ENCODE peak calls at places on chromosomes 16 and 17, in eight cellular contexts. P, K, L, Q, N, H, D and W are unnamed samples.

GRCh38 chr17:77839324-77840155 is 119.0 kb upstream of the TNRC6C start:
- DNase-seq in P (no peak), K (no peak), L (no peak), Q (no peak), N (no peak), H (no peak), D (no peak), W (no peak)

GRCh38 chr17:73315481-73315880 is 3.7 kb upstream of the CDC42EP4 start:
- DNase-seq in P (no peak), K (no peak), L (no peak), Q (no peak), N (no peak), H (no peak), D (no peak), W (no peak)

GRCh38 chr17:13922885-13923284 is 146.4 kb upstream of the COX10 start:
- DNase-seq in P (no peak), K (no peak), L (no peak), Q (no peak), N (no peak), H (no peak), D (no peak), W (no peak)

GRCh38 chr16:58442547-58442946 is 50.3 kb downstream of the GINS3 start:
- DNase-seq in P (no peak), K (no peak), L (no peak), Q (no peak), N (no peak), H (no peak), D (no peak), W (no peak)

GRCh38 chr16:83806036-83806435 is 1.7 kb upstream of the HSBP1 start:
- DNase-seq in P (no peak), K (no peak), L (no peak), Q (no peak), N (no peak), H (no peak), D (no peak), W (peak)

GRCh38 chr17:16953841-16954240 is 18.1 kb downstream of the TNFRSF13B start:
- DNase-seq in P (no peak), K (no peak), L (no peak), Q (no peak), N (no peak), H (no peak), D (no peak), W (no peak)

GRCh38 chr16:87742781-87743490 is 22.9 kb downstream of the KLHDC4 start:
- DNase-seq in P (no peak), K (no peak), L (no peak), Q (no peak), N (no peak), H (no peak), D (no peak), W (no peak)

GRCh38 chr17:29918922-29919856 is 10.8 kb downstream of the SSH2 start:
- DNase-seq in P (peak), K (no peak), L (no peak), Q (no peak), N (no peak), H (peak), D (no peak), W (no peak)

GRCh38 chr16:78462261-78463208 is 363.1 kb downstream of the WWOX start:
- DNase-seq in P (no peak), K (no peak), L (no peak), Q (no peak), N (no peak), H (no peak), D (no peak), W (no peak)

GRCh38 chr16:681746-682427 is 1.7 kb downstream of the STUB1 start:
- DNase-seq in P (peak), K (no peak), L (peak), Q (no peak), N (no peak), H (peak), D (no peak), W (no peak)

GRCh38 chr17:45861185-45861584 is 16.5 kb downstream of the SPPL2C start:
- DNase-seq in P (no peak), K (no peak), L (no peak), Q (no peak), N (no peak), H (no peak), D (no peak), W (no peak)

GRCh38 chr17:69061901-69062556 is 1.3 kb upstream of the ABCA9 start:
- DNase-seq in P (no peak), K (no peak), L (no peak), Q (no peak), N (no peak), H (no peak), D (no peak), W (no peak)

GRCh38 chr17:36667922-36668321 is 66.5 kb downstream of the MRM1 start:
- DNase-seq in P (no peak), K (no peak), L (no peak), Q (no peak), N (no peak), H (peak), D (no peak), W (no peak)

GRCh38 chr17:10745231-10745630 is 15.4 kb upstream of the TMEM220 start:
- DNase-seq in P (no peak), K (no peak), L (peak), Q (no peak), N (no peak), H (no peak), D (no peak), W (no peak)

GRCh38 chr17:2797226-2797625 is 988 bp downstream of the RAP1GAP2 start:
- DNase-seq in P (no peak), K (no peak), L (no peak), Q (no peak), N (no peak), H (no peak), D (no peak), W (no peak)

GRCh38 chr16:83533193-83533592 is 274.6 kb upstream of the HSBP1 start:
- DNase-seq in P (peak), K (peak), L (no peak), Q (no peak), N (no peak), H (peak), D (no peak), W (no peak)

GRCh38 chr17:633641-634091 is 81.0 kb downstream of the VPS53 start:
- DNase-seq in P (no peak), K (no peak), L (peak), Q (no peak), N (no peak), H (no peak), D (no peak), W (no peak)

GRCh38 chr17:41367426-41368075 is 2.1 kb downstream of the KRT33B start:
- DNase-seq in P (peak), K (peak), L (peak), Q (no peak), N (no peak), H (peak), D (no peak), W (no peak)

GRCh38 chr16:80718480-80719220 is 85.7 kb downstream of the CDYL2 start:
- DNase-seq in P (no peak), K (peak), L (peak), Q (no peak), N (no peak), H (no peak), D (no peak), W (no peak)

GRCh38 chr17:39812466-39812865 is 51.6 kb downstream of the IKZF3 start:
- DNase-seq in P (no peak), K (no peak), L (no peak), Q (no peak), N (no peak), H (no peak), D (no peak), W (no peak)

GRCh38 chr17:68461122-68461539 is 3.8 kb upstream of the WIPI1 start:
- DNase-seq in P (no peak), K (no peak), L (no peak), Q (no peak), N (no peak), H (no peak), D (no peak), W (no peak)

GRCh38 chr16:15422222-15422621 is 12.2 kb upstream of the BMERB1 start:
- DNase-seq in P (no peak), K (no peak), L (no peak), Q (no peak), N (no peak), H (no peak), D (no peak), W (no peak)

GRCh38 chr16:92431-93339 is 14.7 kb downstream of the MPG start:
- DNase-seq in P (no peak), K (no peak), L (no peak), Q (no peak), N (no peak), H (no peak), D (no peak), W (no peak)

GRCh38 chr17:48641541-48642058 is 15.4 kb upstream of the HOXB9 start:
- DNase-seq in P (no peak), K (no peak), L (no peak), Q (no peak), N (no peak), H (no peak), D (no peak), W (no peak)

GRCh38 chr17:74340470-74341023 is 14.5 kb downstream of the KIF19 start:
- DNase-seq in P (no peak), K (no peak), L (no peak), Q (no peak), N (no peak), H (no peak), D (peak), W (no peak)

GRCh38 chr16:66714659-66715307 is 18.2 kb upstream of the CMTM4 start:
- DNase-seq in P (peak), K (no peak), L (no peak), Q (no peak), N (no peak), H (peak), D (no peak), W (no peak)

GRCh38 chr16:48611329-48612137 is 1.6 kb upstream of the N4BP1 start:
- DNase-seq in P (no peak), K (no peak), L (no peak), Q (peak), N (peak), H (no peak), D (no peak), W (no peak)

GRCh38 chr16:29775742-29776408 is 2.2 kb upstream of the ZG16 start:
- DNase-seq in P (peak), K (peak), L (peak), Q (no peak), N (no peak), H (peak), D (no peak), W (no peak)

GRCh38 chr17:41583137-41584127 is 3.3 kb downstream of the KRT14 start:
- DNase-seq in P (no peak), K (no peak), L (no peak), Q (no peak), N (no peak), H (no peak), D (no peak), W (no peak)

GRCh38 chr17:68305132-68305531 is 13.8 kb downstream of the ARSG start:
- DNase-seq in P (peak), K (no peak), L (no peak), Q (no peak), N (no peak), H (no peak), D (no peak), W (no peak)

GRCh38 chr17:82101767-82102679 is 4.0 kb upstream of the FASN start:
- DNase-seq in P (no peak), K (no peak), L (no peak), Q (no peak), N (no peak), H (no peak), D (no peak), W (no peak)

GRCh38 chr16:17228048-17228707 is 242.6 kb downstream of the XYLT1 start:
- DNase-seq in P (no peak), K (no peak), L (no peak), Q (no peak), N (no peak), H (no peak), D (no peak), W (no peak)

GRCh38 chr17:2060681-2061440 is 6.0 kb downstream of the HIC1 start:
- DNase-seq in P (no peak), K (no peak), L (peak), Q (no peak), N (no peak), H (no peak), D (no peak), W (no peak)

GRCh38 chr17:69551212-69552010 is 136.9 kb downstream of the MAP2K6 start:
- DNase-seq in P (peak), K (no peak), L (peak), Q (no peak), N (no peak), H (no peak), D (no peak), W (no peak)

GRCh38 chr16:54511181-54511731 is 224.7 kb upstream of the IRX3 start:
- DNase-seq in P (no peak), K (no peak), L (peak), Q (no peak), N (no peak), H (peak), D (no peak), W (no peak)

GRCh38 chr17:74603746-74604145 is 11.7 kb upstream of the CD300LD start:
- DNase-seq in P (no peak), K (no peak), L (no peak), Q (no peak), N (no peak), H (no peak), D (no peak), W (no peak)

GRCh38 chr17:6178959-6179358 is 108.8 kb downstream of the WSCD1 start:
- DNase-seq in P (no peak), K (no peak), L (peak), Q (no peak), N (no peak), H (no peak), D (no peak), W (no peak)

GRCh38 chr17:47203984-47204721 is 5.0 kb upstream of the MYL4 start:
- DNase-seq in P (peak), K (no peak), L (peak), Q (peak), N (no peak), H (peak), D (no peak), W (no peak)

GRCh38 chr17:44610871-44611270 is 45.4 kb upstream of the MEIOC start:
- DNase-seq in P (no peak), K (no peak), L (peak), Q (no peak), N (no peak), H (peak), D (no peak), W (no peak)

GRCh38 chr16:68313116-68313515 is 2.3 kb downstream of the PRMT7 start:
- DNase-seq in P (no peak), K (no peak), L (no peak), Q (no peak), N (no peak), H (no peak), D (no peak), W (no peak)